ENCODE peak calls at places on chromosome 1, in seven cellular contexts. E, D, W, Y, L, R and H are unnamed samples.

GRCh38 chr1:67942269-67942668 is 108.2 kb downstream of the DIRAS3 start:
- DNase-seq in E (no peak), D (no peak), W (no peak), Y (no peak), L (no peak), R (no peak), H (no peak)

GRCh38 chr1:221712776-221713431 is 29.0 kb downstream of the DUSP10 start:
- DNase-seq in E (no peak), D (no peak), W (peak; percentile 34), Y (peak; percentile 60), L (no peak), R (no peak), H (no peak)

GRCh38 chr1:219085082-219085481 is 88.6 kb upstream of the LYPLAL1 start:
- DNase-seq in E (peak; percentile 87), D (no peak), W (peak; percentile 11), Y (no peak), L (no peak), R (no peak), H (peak; percentile 56)

GRCh38 chr1:175536369-175536768 is 207.0 kb downstream of the TNR start:
- DNase-seq in E (peak; percentile 53), D (no peak), W (no peak), Y (no peak), L (no peak), R (no peak), H (peak; percentile 78)

GRCh38 chr1:157363660-157364140 is 188.6 kb downstream of the FCRL5 start:
- DNase-seq in E (peak; percentile 6), D (no peak), W (peak; percentile 59), Y (no peak), L (peak; percentile 84), R (no peak), H (peak; percentile 30)

GRCh38 chr1:23805025-23805424 is 4.5 kb upstream of the GALE start:
- DNase-seq in E (no peak), D (no peak), W (no peak), Y (no peak), L (no peak), R (no peak), H (no peak)

GRCh38 chr1:15180189-15180588 is 26.6 kb downstream of the TMEM51 start:
- DNase-seq in E (peak; percentile 30), D (peak; percentile 65), W (no peak), Y (no peak), L (peak; percentile 43), R (no peak), H (no peak)

GRCh38 chr1:67683736-67684525 is 1.1 kb upstream of the GADD45A start:
- DNase-seq in E (peak; percentile 76), D (no peak), W (peak; percentile 63), Y (no peak), L (peak; percentile 53), R (no peak), H (no peak)

GRCh38 chr1:202217516-202217915 is 23.9 kb downstream of the LGR6 start:
- DNase-seq in E (no peak), D (no peak), W (no peak), Y (no peak), L (no peak), R (no peak), H (peak; percentile 40)

GRCh38 chr1:228367798-228368791 is 38.5 kb downstream of the TRIM11 start:
- DNase-seq in E (no peak), D (no peak), W (no peak), Y (no peak), L (peak; percentile 68), R (no peak), H (no peak)

GRCh38 chr1:38919075-38919474 is 22.6 kb downstream of the RHBDL2 start:
- DNase-seq in E (no peak), D (no peak), W (no peak), Y (no peak), L (no peak), R (no peak), H (peak; percentile 16)

GRCh38 chr1:46204406-46204742 is 1.2 kb downstream of the LURAP1 start:
- DNase-seq in E (no peak), D (peak; percentile 44), W (no peak), Y (no peak), L (no peak), R (no peak), H (no peak)

GRCh38 chr1:158087320-158087927 is 93.3 kb upstream of the CD1D start:
- DNase-seq in E (peak; percentile 69), D (peak; percentile 14), W (peak; percentile 82), Y (no peak), L (peak; percentile 93), R (peak; percentile 73), H (peak; percentile 79)